ENCODE peak calls at places on chromosomes 16 and 17, in four cellular contexts. One of them, this sample, is unnamed.
A peak's percentile ranks its signal among the peaks of the same experiment; 100 is the strongest.

GRCh38 chr16:48003226-48003907 is 152.4 kb downstream of the ABCC12 start:
- DNase-seq in LHCN-M2: no peak
- DNase-seq in AG08395: peak; percentile 11
- DNase-seq in GM12892: no peak
- DNase-seq in this sample: no peak

GRCh38 chr16:85553436-85554113 is 59.5 kb upstream of the GSE1 start:
- DNase-seq in LHCN-M2: peak; percentile 61
- DNase-seq in GM12892: peak; percentile 59
- DNase-seq in AG08395: peak; percentile 40
- DNase-seq in this sample: no peak

GRCh38 chr17:60371818-60372510 is 20.0 kb downstream of the USP32 start:
- DNase-seq in GM12892: no peak
- DNase-seq in AG08395: no peak
- DNase-seq in LHCN-M2: no peak
- DNase-seq in this sample: no peak

GRCh38 chr17:27256225-27257030 is 37.5 kb upstream of the WSB1 start:
- DNase-seq in LHCN-M2: peak; percentile 9
- DNase-seq in GM12892: no peak
- DNase-seq in AG08395: peak; percentile 45
- DNase-seq in this sample: no peak

GRCh38 chr16:76345093-76345735 is 68.0 kb downstream of the CNTNAP4 start:
- DNase-seq in LHCN-M2: no peak
- DNase-seq in GM12892: no peak
- DNase-seq in AG08395: no peak
- DNase-seq in this sample: no peak

GRCh38 chr17:40345161-40346034 is 19.1 kb downstream of the GJD3 start:
- DNase-seq in GM12892: no peak
- DNase-seq in AG08395: no peak
- DNase-seq in LHCN-M2: peak; percentile 59
- DNase-seq in this sample: no peak

GRCh38 chr16:57519796-57520360 is 16.5 kb downstream of the CCDC102A start:
- DNase-seq in AG08395: peak; percentile 87
- DNase-seq in LHCN-M2: peak; percentile 42
- DNase-seq in GM12892: peak; percentile 83
- DNase-seq in this sample: peak; percentile 79

GRCh38 chr16:22198547-22199293 is 7.4 kb upstream of the EEF2K start:
- DNase-seq in GM12892: no peak
- DNase-seq in LHCN-M2: peak; percentile 47
- DNase-seq in AG08395: no peak
- DNase-seq in this sample: no peak

GRCh38 chr16:58940609-58941008 is 206.5 kb upstream of the GOT2 start:
- DNase-seq in LHCN-M2: no peak
- DNase-seq in GM12892: no peak
- DNase-seq in AG08395: no peak
- DNase-seq in this sample: peak; percentile 3

GRCh38 chr17:45282683-45283644 is 21.1 kb upstream of the SPATA32 start:
- DNase-seq in AG08395: no peak
- DNase-seq in GM12892: no peak
- DNase-seq in LHCN-M2: peak; percentile 100
- DNase-seq in this sample: no peak

GRCh38 chr16:87226926-87227650 is 90.1 kb downstream of the C16orf95 start:
- DNase-seq in AG08395: peak; percentile 72
- DNase-seq in GM12892: no peak
- DNase-seq in LHCN-M2: no peak
- DNase-seq in this sample: no peak

GRCh38 chr16:14249291-14250032 is 178.3 kb downstream of the MRTFB start:
- DNase-seq in LHCN-M2: peak; percentile 29
- DNase-seq in GM12892: peak; percentile 26
- DNase-seq in AG08395: peak; percentile 56
- DNase-seq in this sample: peak; percentile 25

GRCh38 chr16:88013766-88014165 is 62.5 kb downstream of the BANP start:
- DNase-seq in LHCN-M2: no peak
- DNase-seq in GM12892: no peak
- DNase-seq in AG08395: no peak
- DNase-seq in this sample: no peak

GRCh38 chr16:17518441-17518840 is 47.7 kb upstream of the XYLT1 start:
- DNase-seq in LHCN-M2: no peak
- DNase-seq in AG08395: no peak
- DNase-seq in GM12892: no peak
- DNase-seq in this sample: no peak

GRCh38 chr17:10036511-10037061 is 131.5 kb upstream of the RCVRN start:
- DNase-seq in LHCN-M2: no peak
- DNase-seq in GM12892: no peak
- DNase-seq in AG08395: no peak
- DNase-seq in this sample: no peak

GRCh38 chr16:57998484-57998883 is 2.0 kb downstream of the ZNF319 start:
- DNase-seq in AG08395: no peak
- DNase-seq in GM12892: no peak
- DNase-seq in LHCN-M2: no peak
- DNase-seq in this sample: no peak

GRCh38 chr16:49049644-49050043 is 232.0 kb downstream of the CBLN1 start:
- DNase-seq in GM12892: no peak
- DNase-seq in LHCN-M2: no peak
- DNase-seq in AG08395: no peak
- DNase-seq in this sample: no peak

GRCh38 chr16:86665319-86665675 is 86.9 kb downstream of the FOXL1 start:
- DNase-seq in GM12892: no peak
- DNase-seq in LHCN-M2: no peak
- DNase-seq in AG08395: peak; percentile 48
- DNase-seq in this sample: no peak

GRCh38 chr16:8935989-8936388 is 27.7 kb downstream of the USP7 start:
- DNase-seq in LHCN-M2: no peak
- DNase-seq in GM12892: no peak
- DNase-seq in AG08395: no peak
- DNase-seq in this sample: no peak

GRCh38 chr16:12573730-12574383 is 229.8 kb downstream of the CPPED1 start:
- DNase-seq in AG08395: peak; percentile 59
- DNase-seq in GM12892: peak; percentile 52
- DNase-seq in LHCN-M2: peak; percentile 29
- DNase-seq in this sample: peak; percentile 14

GRCh38 chr17:8124350-8125195 is 667 bp upstream of the HES7 start:
- DNase-seq in AG08395: no peak
- DNase-seq in GM12892: no peak
- DNase-seq in LHCN-M2: peak; percentile 29
- DNase-seq in this sample: no peak

GRCh38 chr17:74513987-74514631 is 17.2 kb downstream of the CD300LB start:
- DNase-seq in GM12892: no peak
- DNase-seq in AG08395: peak; percentile 24
- DNase-seq in LHCN-M2: peak; percentile 41
- DNase-seq in this sample: no peak

GRCh38 chr16:77711775-77712174 is 10.5 kb upstream of the NUDT7 start:
- DNase-seq in LHCN-M2: no peak
- DNase-seq in AG08395: peak; percentile 25
- DNase-seq in GM12892: no peak
- DNase-seq in this sample: no peak

GRCh38 chr17:15408803-15409202 is 58.6 kb downstream of the CDRT4 start:
- DNase-seq in AG08395: no peak
- DNase-seq in GM12892: no peak
- DNase-seq in LHCN-M2: no peak
- DNase-seq in this sample: no peak

GRCh38 chr17:36072431-36073121 is 8.5 kb downstream of the CCL18 start:
- DNase-seq in GM12892: peak; percentile 41
- DNase-seq in AG08395: peak; percentile 29
- DNase-seq in LHCN-M2: peak; percentile 43
- DNase-seq in this sample: no peak

GRCh38 chr17:8912060-8912981 is 44.8 kb upstream of the PIK3R6 start:
- DNase-seq in GM12892: no peak
- DNase-seq in AG08395: no peak
- DNase-seq in LHCN-M2: no peak
- DNase-seq in this sample: no peak

GRCh38 chr16:71840052-71840451 is 5.7 kb upstream of the ATXN1L start:
- DNase-seq in LHCN-M2: no peak
- DNase-seq in AG08395: peak; percentile 54
- DNase-seq in GM12892: no peak
- DNase-seq in this sample: no peak

GRCh38 chr17:8861482-8862181 is 5.8 kb downstream of the PIK3R6 start:
- DNase-seq in GM12892: no peak
- DNase-seq in AG08395: no peak
- DNase-seq in LHCN-M2: no peak
- DNase-seq in this sample: no peak

GRCh38 chr17:16512011-16512410 is 20.0 kb upstream of the LRRC75A start:
- DNase-seq in LHCN-M2: peak; percentile 83
- DNase-seq in GM12892: no peak
- DNase-seq in AG08395: no peak
- DNase-seq in this sample: no peak